ENCODE peak calls at places on chromosomes 2 and 18, in four cellular contexts. One of them, this sample, is unnamed.

GRCh38 chr2:67503066-67503795 is 106.1 kb downstream of the ETAA1 start:
- DNase-seq in Panc1: no peak
- DNase-seq in GM10248: no peak
- DNase-seq in ovary: no peak
- DNase-seq in this sample: no peak

GRCh38 chr2:239249048-239249447 is 151.8 kb downstream of the HDAC4 start:
- DNase-seq in Panc1: no peak
- DNase-seq in GM10248: no peak
- DNase-seq in ovary: peak
- DNase-seq in this sample: no peak

GRCh38 chr2:56681659-56682396 is 498.0 kb downstream of the CCDC85A start:
- DNase-seq in ovary: no peak
- DNase-seq in GM10248: no peak
- DNase-seq in Panc1: no peak
- DNase-seq in this sample: no peak

GRCh38 chr18:69935319-69936190 is 12.1 kb downstream of the CD226 start:
- DNase-seq in GM10248: peak
- DNase-seq in ovary: no peak
- DNase-seq in Panc1: no peak
- DNase-seq in this sample: no peak

GRCh38 chr2:238632181-238633060 is 205.7 kb downstream of the ASB1 start:
- DNase-seq in ovary: no peak
- DNase-seq in GM10248: no peak
- DNase-seq in Panc1: no peak
- DNase-seq in this sample: no peak

GRCh38 chr2:186486651-186487647 is 889 bp downstream of the ZC3H15 start:
- DNase-seq in ovary: no peak
- DNase-seq in Panc1: no peak
- DNase-seq in GM10248: no peak
- DNase-seq in this sample: no peak

GRCh38 chr2:134927195-134927594 is 8.6 kb downstream of the CCNT2 start:
- DNase-seq in ovary: no peak
- DNase-seq in Panc1: no peak
- DNase-seq in GM10248: no peak
- DNase-seq in this sample: no peak

GRCh38 chr2:170744248-170745002 is 25.8 kb upstream of the ERICH2 start:
- DNase-seq in ovary: no peak
- DNase-seq in GM10248: no peak
- DNase-seq in Panc1: no peak
- DNase-seq in this sample: no peak

GRCh38 chr2:232230557-232230956 is 148.0 kb upstream of the ALPP start:
- DNase-seq in Panc1: no peak
- DNase-seq in ovary: no peak
- DNase-seq in GM10248: no peak
- DNase-seq in this sample: no peak

GRCh38 chr2:127208313-127208712 is 11.8 kb downstream of the CYP27C1 start:
- DNase-seq in GM10248: no peak
- DNase-seq in Panc1: no peak
- DNase-seq in ovary: no peak
- DNase-seq in this sample: no peak

GRCh38 chr2:173652311-173652710 is 297.6 kb downstream of the CDCA7 start:
- DNase-seq in Panc1: peak
- DNase-seq in ovary: no peak
- DNase-seq in GM10248: no peak
- DNase-seq in this sample: no peak

GRCh38 chr2:234273887-234274584 is 222.8 kb downstream of the ARL4C start:
- DNase-seq in GM10248: no peak
- DNase-seq in Panc1: no peak
- DNase-seq in ovary: no peak
- DNase-seq in this sample: no peak

GRCh38 chr2:110871637-110872036 is 139.3 kb downstream of the ACOXL start:
- DNase-seq in ovary: no peak
- DNase-seq in GM10248: no peak
- DNase-seq in Panc1: no peak
- DNase-seq in this sample: no peak

GRCh38 chr18:52216104-52216503 is 123.9 kb upstream of the DCC start:
- DNase-seq in GM10248: no peak
- DNase-seq in ovary: no peak
- DNase-seq in Panc1: no peak
- DNase-seq in this sample: no peak

GRCh38 chr18:29594494-29594893 is 1417.6 kb upstream of the CDH2 start:
- DNase-seq in ovary: no peak
- DNase-seq in GM10248: no peak
- DNase-seq in Panc1: no peak
- DNase-seq in this sample: no peak

GRCh38 chr2:239603411-239604356 is 202.9 kb upstream of the HDAC4 start:
- DNase-seq in Panc1: no peak
- DNase-seq in GM10248: no peak
- DNase-seq in ovary: peak
- DNase-seq in this sample: no peak

GRCh38 chr2:69225933-69226332 is 161.1 kb downstream of the GFPT1 start:
- DNase-seq in GM10248: no peak
- DNase-seq in ovary: no peak
- DNase-seq in Panc1: no peak
- DNase-seq in this sample: no peak

GRCh38 chr2:20126040-20126439 is 74.6 kb upstream of the LAPTM4A start:
- DNase-seq in GM10248: no peak
- DNase-seq in Panc1: no peak
- DNase-seq in ovary: no peak
- DNase-seq in this sample: no peak

GRCh38 chr2:135164431-135164830 is 112.3 kb downstream of the RAB3GAP1 start:
- DNase-seq in GM10248: no peak
- DNase-seq in ovary: no peak
- DNase-seq in Panc1: no peak
- DNase-seq in this sample: no peak

GRCh38 chr2:7812231-7812995 is 869.4 kb upstream of the ID2 start:
- DNase-seq in Panc1: no peak
- DNase-seq in GM10248: no peak
- DNase-seq in ovary: no peak
- DNase-seq in this sample: no peak

GRCh38 chr2:163906410-163906809 is 170.6 kb upstream of the FIGN start:
- DNase-seq in GM10248: no peak
- DNase-seq in ovary: no peak
- DNase-seq in Panc1: no peak
- DNase-seq in this sample: no peak

GRCh38 chr18:10419420-10420103 is 34.9 kb upstream of the APCDD1 start:
- DNase-seq in GM10248: no peak
- DNase-seq in ovary: no peak
- DNase-seq in Panc1: no peak
- DNase-seq in this sample: no peak

GRCh38 chr2:215454519-215454918 is 18.7 kb upstream of the FN1 start:
- DNase-seq in ovary: no peak
- DNase-seq in GM10248: peak
- DNase-seq in Panc1: peak
- DNase-seq in this sample: no peak

GRCh38 chr2:226115102-226115831 is 684.4 kb downstream of the IRS1 start:
- DNase-seq in ovary: no peak
- DNase-seq in Panc1: peak
- DNase-seq in GM10248: no peak
- DNase-seq in this sample: no peak

GRCh38 chr2:200713003-200713703 is 98.6 kb upstream of the BZW1 start:
- DNase-seq in GM10248: peak
- DNase-seq in Panc1: peak
- DNase-seq in ovary: peak
- DNase-seq in this sample: peak
- TF ChIP-seq CTCF in GM10248: peak
- TF ChIP-seq CTCF in Panc1: peak
- TF ChIP-seq CTCF in ovary: peak
- TF ChIP-seq CTCF in this sample: peak

GRCh38 chr2:16188256-16188890 is 248.0 kb downstream of the MYCN start:
- DNase-seq in ovary: no peak
- DNase-seq in Panc1: no peak
- DNase-seq in GM10248: no peak
- DNase-seq in this sample: no peak
- TF ChIP-seq CTCF in ovary: no peak
- TF ChIP-seq CTCF in Panc1: no peak
- TF ChIP-seq CTCF in GM10248: no peak
- TF ChIP-seq CTCF in this sample: no peak

DNA sequence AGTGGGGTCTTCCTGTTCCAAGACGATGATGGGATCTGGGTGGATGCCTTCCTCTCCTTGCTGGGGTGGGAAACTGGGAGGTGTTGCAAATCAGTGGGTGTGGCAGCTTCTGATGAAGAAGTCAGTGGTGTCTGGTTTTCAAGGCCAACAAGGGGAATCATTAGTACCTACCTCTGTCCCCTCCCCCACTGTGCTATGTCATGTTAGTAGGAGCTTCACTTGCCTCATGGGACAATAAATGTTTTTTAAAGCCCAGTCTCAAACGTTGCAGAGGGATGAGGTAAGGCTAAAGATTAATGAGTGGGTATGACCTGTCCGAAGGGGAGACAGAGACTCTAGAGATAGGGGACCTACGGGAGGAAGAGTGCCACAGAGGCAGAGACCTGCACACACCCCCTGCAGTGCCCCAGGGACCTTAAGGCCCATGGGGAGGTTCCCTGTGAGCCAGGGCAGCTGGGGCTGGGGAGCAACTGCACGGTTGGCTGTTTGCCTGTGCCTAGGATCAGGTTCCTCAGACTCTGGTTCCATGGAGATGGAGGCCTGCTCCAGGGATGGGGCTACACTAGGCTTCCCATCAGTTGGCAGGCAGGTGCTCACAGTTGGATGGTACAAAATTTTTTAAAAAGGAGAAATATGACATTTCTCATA is 37.8 kb upstream of the SLC1A4 start:
- DNase-seq in GM10248: no peak
- DNase-seq in Panc1: no peak
- DNase-seq in ovary: no peak
- DNase-seq in this sample: no peak
- TF ChIP-seq CTCF in GM10248: no peak
- TF ChIP-seq CTCF in Panc1: no peak
- TF ChIP-seq CTCF in ovary: no peak
- TF ChIP-seq CTCF in this sample: no peak

GRCh38 chr18:33183136-33183535 is 257.4 kb downstream of the CCDC178 start:
- DNase-seq in GM10248: no peak
- DNase-seq in ovary: no peak
- DNase-seq in Panc1: no peak
- DNase-seq in this sample: no peak

GRCh38 chr18:33181016-33181415 is 259.5 kb downstream of the CCDC178 start:
- DNase-seq in Panc1: peak
- DNase-seq in ovary: no peak
- DNase-seq in GM10248: no peak
- DNase-seq in this sample: no peak

GRCh38 chr18:33184178-33184577 is 256.3 kb downstream of the CCDC178 start:
- DNase-seq in GM10248: no peak
- DNase-seq in Panc1: no peak
- DNase-seq in ovary: no peak
- DNase-seq in this sample: no peak

DNA sequence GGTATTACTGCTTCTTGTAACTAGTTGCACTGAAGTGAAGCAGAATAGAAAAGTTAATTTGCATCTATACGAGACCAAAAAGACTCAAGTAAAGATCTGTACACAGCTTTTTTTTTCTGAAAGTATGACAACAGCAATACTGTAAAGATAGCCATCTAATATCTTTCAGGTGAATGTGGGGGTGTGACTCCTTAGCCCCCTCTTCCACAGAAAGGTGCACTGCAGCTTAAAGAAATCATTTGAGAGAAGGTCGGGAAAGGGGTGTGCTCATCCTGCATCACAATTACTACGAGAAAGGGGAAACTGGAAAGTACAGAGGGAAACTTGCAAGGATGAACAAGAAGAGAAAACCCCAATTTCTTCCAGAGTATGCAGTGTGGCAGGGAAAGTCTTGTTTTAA is 255.6 kb downstream of the CCDC178 start:
- DNase-seq in ovary: no peak
- DNase-seq in Panc1: no peak
- DNase-seq in GM10248: no peak
- DNase-seq in this sample: no peak
- TF ChIP-seq CTCF in ovary: no peak
- TF ChIP-seq CTCF in Panc1: peak
- TF ChIP-seq CTCF in GM10248: no peak
- TF ChIP-seq CTCF in this sample: peak

DNA sequence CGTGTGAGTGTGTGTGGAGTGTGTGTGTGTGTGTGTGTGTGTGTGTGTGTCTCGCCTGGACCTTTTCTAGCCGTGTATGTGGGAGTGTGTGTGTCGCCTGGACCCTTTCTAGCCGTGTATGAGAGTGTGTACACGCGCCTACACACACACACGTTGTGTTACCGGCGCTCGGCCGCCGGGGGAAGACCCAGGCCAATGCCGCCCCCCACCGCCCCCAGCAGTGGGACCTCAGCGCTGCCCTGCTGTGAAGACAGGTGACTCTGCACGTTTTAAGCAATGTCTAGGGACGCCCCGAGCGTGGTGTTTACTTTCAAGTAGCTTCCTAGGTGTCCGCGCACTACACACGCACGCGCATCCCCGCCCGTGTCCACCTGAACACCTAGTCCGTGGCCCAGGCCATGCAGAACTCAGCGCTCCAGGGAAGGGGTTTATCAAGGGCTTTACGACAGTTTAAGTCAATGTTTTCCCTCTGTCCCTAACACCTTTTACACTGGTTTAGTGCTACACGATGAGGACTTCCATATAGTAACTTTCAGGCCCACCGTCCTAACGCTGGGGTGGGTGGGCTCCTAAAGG is 1.2 kb upstream of the BCL2 start:
- DNase-seq in ovary: peak
- DNase-seq in Panc1: no peak
- DNase-seq in GM10248: peak
- DNase-seq in this sample: peak
- TF ChIP-seq CTCF in ovary: no peak
- TF ChIP-seq CTCF in Panc1: no peak
- TF ChIP-seq CTCF in GM10248: peak
- TF ChIP-seq CTCF in this sample: peak

GRCh38 chr2:190970170-190970569 is 43.8 kb downstream of the STAT1 start:
- DNase-seq in GM10248: no peak
- DNase-seq in ovary: no peak
- DNase-seq in Panc1: no peak
- DNase-seq in this sample: no peak
- TF ChIP-seq CTCF in GM10248: no peak
- TF ChIP-seq CTCF in ovary: no peak
- TF ChIP-seq CTCF in Panc1: no peak
- TF ChIP-seq CTCF in this sample: no peak

DNA sequence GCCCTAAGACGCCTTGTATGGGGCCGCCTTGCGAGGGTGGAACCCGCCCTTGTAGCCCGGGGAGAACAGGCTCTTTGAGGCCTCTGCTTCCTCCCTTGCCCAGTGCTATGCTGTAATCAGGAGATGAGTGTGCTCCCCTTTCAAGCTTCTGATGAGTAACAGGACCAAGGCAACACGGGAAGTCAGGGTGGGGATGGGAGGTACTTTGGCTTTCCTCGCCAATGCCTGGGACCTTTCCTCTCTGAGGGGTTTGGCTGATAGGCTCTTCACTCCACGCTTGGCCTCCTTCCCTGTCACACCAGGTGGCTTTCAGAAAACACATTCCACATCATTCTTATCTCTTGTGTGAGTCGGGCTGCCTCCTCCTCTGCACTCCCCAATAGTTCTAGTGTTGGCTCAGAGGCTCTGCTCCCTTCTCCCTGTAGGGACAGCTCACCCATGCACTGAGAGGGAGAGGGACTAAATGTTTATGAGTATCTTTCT is 223.7 kb upstream of the TRIB2 start:
- DNase-seq in ovary: peak
- DNase-seq in GM10248: no peak
- DNase-seq in Panc1: no peak
- DNase-seq in this sample: no peak
- TF ChIP-seq CTCF in ovary: no peak
- TF ChIP-seq CTCF in GM10248: no peak
- TF ChIP-seq CTCF in Panc1: no peak
- TF ChIP-seq CTCF in this sample: no peak

This sample was measured in progenitor cell of endocrine pancreas.